ENCODE peak calls at places on chromosomes 7 and 10, in four cellular contexts. F is HCT116, Y is GM12878, C is K562. B is an unnamed sample.

GRCh38 chr10:21372651-21373410 is 152.7 kb downstream of the SKIDA1 start:
- DNase-seq in F (peak), Y (peak), C (no peak), B (no peak)

GRCh38 chr10:112875474-112876267 is 74.4 kb upstream of the TCF7L2 start:
- DNase-seq in F (no peak), Y (no peak), C (no peak), B (no peak)

GRCh38 chr10:45470098-45471012 is 96.3 kb downstream of the ALOX5 start:
- DNase-seq in F (no peak), Y (no peak), C (peak), B (no peak)

GRCh38 chr7:94301024-94301588 is 93.6 kb upstream of the COL1A2 start:
- DNase-seq in F (peak), Y (no peak), C (peak), B (peak)

GRCh38 chr7:115240242-115240641 is 318.3 kb downstream of the MDFIC start:
- DNase-seq in F (no peak), Y (no peak), C (no peak), B (no peak)

GRCh38 chr7:27131390-27131819 is 848 bp upstream of the HOXA4 start:
- DNase-seq in F (no peak), Y (no peak), C (no peak), B (no peak)

GRCh38 chr7:2978403-2978802 is 65.3 kb downstream of the CARD11 start:
- DNase-seq in F (no peak), Y (peak), C (no peak), B (peak)

GRCh38 chr7:116577320-116577871 is 52.6 kb downstream of the CAV1 start:
- DNase-seq in F (no peak), Y (peak), C (no peak), B (no peak)

GRCh38 chr7:41886906-41887311 is 184.0 kb upstream of the INHBA start:
- DNase-seq in F (no peak), Y (no peak), C (no peak), B (no peak)

GRCh38 chr7:151099486-151100211 is 13.4 kb downstream of the AGAP3 start:
- DNase-seq in F (no peak), Y (no peak), C (no peak), B (no peak)

GRCh38 chr7:133550145-133550544 is 297.3 kb downstream of the EXOC4 start:
- DNase-seq in F (no peak), Y (no peak), C (no peak), B (no peak)

GRCh38 chr7:151199196-151199874 is 11.0 kb downstream of the H2BK1 start:
- DNase-seq in F (no peak), Y (no peak), C (no peak), B (no peak)

GRCh38 chr10:1381339-1381738 is 325.2 kb downstream of the WDR37 start:
- DNase-seq in F (no peak), Y (no peak), C (no peak), B (peak)

GRCh38 chr7:18475488-18475887 is 20.1 kb upstream of the HDAC9 start:
- DNase-seq in F (no peak), Y (no peak), C (no peak), B (no peak)

GRCh38 chr7:12389089-12389700 is 14.5 kb downstream of the VWDE start:
- DNase-seq in F (peak), Y (no peak), C (peak), B (no peak)

GRCh38 chr7:151452141-151452571 is 12.2 kb upstream of the CRYGN start:
- DNase-seq in F (no peak), Y (no peak), C (no peak), B (no peak)

GRCh38 chr10:33772370-33773331 is 438.2 kb upstream of the NRP1 start:
- DNase-seq in F (no peak), Y (no peak), C (no peak), B (peak)

GRCh38 chr10:114879541-114880158 is 58.1 kb downstream of the FHIP2A start:
- DNase-seq in F (peak), Y (peak), C (peak), B (peak)

GRCh38 chr7:31948041-31948440 is 122.2 kb downstream of the PDE1C start:
- DNase-seq in F (no peak), Y (no peak), C (no peak), B (no peak)

GRCh38 chr10:110008518-110009339 is 945 bp downstream of the ADD3 start:
- DNase-seq in F (no peak), Y (no peak), C (peak), B (no peak)

GRCh38 chr7:143936087-143937009 is 1.3 kb downstream of the OR2F2 start:
- DNase-seq in F (no peak), Y (no peak), C (no peak), B (no peak)

GRCh38 chr10:45001382-45002148 is 842 bp downstream of the ZNF22 start:
- DNase-seq in F (no peak), Y (peak), C (peak), B (no peak)

GRCh38 chr10:100670828-100671479 is 74.4 kb upstream of the PAX2 start:
- DNase-seq in F (no peak), Y (no peak), C (peak), B (no peak)

GRCh38 chr7:45146531-45147379 is 10.8 kb upstream of the RAMP3 start:
- DNase-seq in F (no peak), Y (no peak), C (peak), B (no peak)

GRCh38 chr10:114304566-114305421 is 65.7 kb downstream of the VWA2 start:
- DNase-seq in F (no peak), Y (no peak), C (peak), B (no peak)

GRCh38 chr10:6737758-6738463 is 157.8 kb upstream of the PRKCQ start:
- DNase-seq in F (no peak), Y (no peak), C (no peak), B (no peak)

GRCh38 chr7:1938788-1939433 is 268.8 kb downstream of the ELFN1 start:
- DNase-seq in F (no peak), Y (no peak), C (no peak), B (no peak)

GRCh38 chr10:128018236-128018635 is 108.0 kb downstream of the MKI67 start:
- DNase-seq in F (no peak), Y (no peak), C (no peak), B (no peak)

GRCh38 chr7:152884321-152884720 is 124.8 kb downstream of the ACTR3B start:
- DNase-seq in F (no peak), Y (no peak), C (no peak), B (no peak)

GRCh38 chr10:78757542-78757941 is 311.2 kb upstream of the ZMIZ1 start:
- DNase-seq in F (no peak), Y (no peak), C (no peak), B (no peak)

GRCh38 chr7:148963583-148964509 is 64.5 kb downstream of the PDIA4 start:
- DNase-seq in F (no peak), Y (no peak), C (peak), B (no peak)

GRCh38 chr10:7787150-7787856 is 490 bp downstream of the KIN start:
- DNase-seq in F (no peak), Y (no peak), C (no peak), B (no peak)

GRCh38 chr10:12784646-12785045 is 216.9 kb downstream of the CCDC3 start:
- DNase-seq in F (no peak), Y (no peak), C (no peak), B (no peak)

GRCh38 chr10:12783326-12783725 is 218.2 kb downstream of the CCDC3 start:
- DNase-seq in F (no peak), Y (no peak), C (no peak), B (no peak)

GRCh38 chr10:12788277-12788676 is 213.2 kb downstream of the CCDC3 start:
- DNase-seq in F (no peak), Y (no peak), C (no peak), B (no peak)

GRCh38 chr10:12787297-12787696 is 214.2 kb downstream of the CCDC3 start:
- DNase-seq in F (no peak), Y (no peak), C (no peak), B (no peak)

DNA sequence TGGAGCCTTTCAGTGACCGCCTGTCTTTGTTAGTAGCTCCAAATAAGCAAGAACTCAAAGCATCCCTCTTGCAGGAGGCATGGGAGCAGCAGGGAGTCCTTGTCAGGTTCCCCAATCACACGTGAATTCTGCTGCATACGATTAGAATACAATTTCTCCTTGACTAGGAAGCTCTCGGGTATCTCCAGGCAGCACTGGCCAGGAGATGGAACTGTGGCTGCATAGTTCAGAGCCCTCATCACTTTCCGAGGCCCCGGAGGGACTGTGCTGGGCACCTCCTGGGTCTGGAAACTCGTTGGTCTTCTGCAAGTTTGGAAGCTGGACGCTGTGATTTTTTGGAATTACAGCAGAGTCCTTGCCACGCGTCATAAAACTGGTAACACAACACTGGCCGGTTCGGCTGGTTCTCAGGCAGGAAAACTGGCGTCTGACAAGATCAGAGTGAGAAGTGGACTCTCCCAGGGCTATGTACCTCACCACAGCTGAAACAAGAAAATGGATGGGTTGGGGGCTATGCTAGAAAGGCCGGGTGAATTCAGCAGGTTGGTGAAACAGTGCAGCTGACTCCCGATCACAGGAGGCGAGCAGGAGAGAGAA is 216.1 kb downstream of the CCDC3 start:
- DNase-seq in F (no peak), Y (no peak), C (no peak), B (no peak)
- TF ChIP-seq EGR1 in F (no peak), Y (no peak), C (no peak), B (no peak)

DNA sequence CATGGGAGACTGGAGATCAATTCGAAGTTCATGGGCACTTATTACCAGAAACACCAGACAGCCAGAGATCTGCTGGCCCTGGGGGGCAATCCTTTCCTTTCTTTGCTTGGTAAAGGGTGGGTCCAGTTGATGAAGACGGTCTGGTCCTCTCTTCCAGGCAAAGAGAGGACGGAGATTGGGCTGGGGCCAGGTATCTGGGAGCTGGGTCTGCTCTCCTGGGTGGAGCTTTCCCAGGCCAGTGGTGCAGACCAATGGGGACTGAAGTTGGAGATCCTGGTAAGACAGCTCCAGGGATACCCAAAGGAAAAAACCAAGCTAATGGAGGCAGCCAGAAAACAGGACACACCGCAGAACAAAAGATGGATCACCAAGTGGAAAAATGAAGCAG is 18.3 kb downstream of the NOD1 start:
- DNase-seq in F (no peak), Y (no peak), C (no peak), B (no peak)
- TF ChIP-seq EGR1 in F (no peak), Y (no peak), C (no peak), B (no peak)

GRCh38 chr10:5556576-5556975 is 31.8 kb downstream of the CALML3 start:
- DNase-seq in F (no peak), Y (no peak), C (no peak), B (no peak)

GRCh38 chr10:5557799-5558771 is 33.3 kb downstream of the CALML3 start:
- DNase-seq in F (no peak), Y (no peak), C (no peak), B (no peak)

GRCh38 chr10:5555031-5555510 is 30.3 kb downstream of the CALML3 start:
- DNase-seq in F (no peak), Y (no peak), C (no peak), B (no peak)

GRCh38 chr10:5557040-5557721 is 32.4 kb downstream of the CALML3 start:
- DNase-seq in F (no peak), Y (no peak), C (no peak), B (no peak)

GRCh38 chr10:5555881-5556280 is 31.1 kb downstream of the CALML3 start:
- DNase-seq in F (no peak), Y (no peak), C (no peak), B (no peak)
- TF ChIP-seq EGR1 in F (no peak), Y (no peak), C (no peak), B (no peak)

GRCh38 chr10:133114251-133114650 is 26.5 kb downstream of the ADGRA1 start:
- DNase-seq in F (no peak), Y (no peak), C (no peak), B (no peak)
- TF ChIP-seq EGR1 in F (no peak), Y (no peak), C (no peak), B (no peak)

GRCh38 chr7:88357295-88357694 is 50.6 kb upstream of the STEAP4 start:
- DNase-seq in F (no peak), Y (no peak), C (no peak), B (no peak)
- TF ChIP-seq EGR1 in F (no peak), Y (no peak), C (no peak), B (no peak)

GRCh38 chr10:73646598-73647041 is 5.3 kb upstream of the MYOZ1 start:
- DNase-seq in F (no peak), Y (no peak), C (no peak), B (no peak)
- TF ChIP-seq EGR1 in F (no peak), Y (no peak), C (no peak), B (no peak)